ENCODE peak calls at places on chromosome 18, in eight cellular contexts. One of them, this sample, is unnamed.

GRCh38 chr18:78922856-78923255 is 56.8 kb upstream of the SALL3 start:
- DNase-seq in A673: no peak
- DNase-seq in testis: no peak
- DNase-seq in NB4: no peak
- DNase-seq in BE2C: no peak
- DNase-seq in GM13976: no peak
- DNase-seq in nephron progenitor cell: no peak
- DNase-seq in fibroblast of lung: no peak
- DNase-seq in this sample: no peak

GRCh38 chr18:12307251-12307736 is 747 bp upstream of the TUBB6 start:
- DNase-seq in A673: peak
- DNase-seq in testis: peak
- DNase-seq in NB4: peak
- DNase-seq in BE2C: no peak
- DNase-seq in GM13976: peak
- DNase-seq in nephron progenitor cell: peak
- DNase-seq in fibroblast of lung: peak
- DNase-seq in this sample: peak

GRCh38 chr18:8635087-8635486 is 25.9 kb downstream of the RAB12 start:
- DNase-seq in A673: no peak
- DNase-seq in testis: no peak
- DNase-seq in NB4: no peak
- DNase-seq in BE2C: no peak
- DNase-seq in GM13976: no peak
- DNase-seq in nephron progenitor cell: no peak
- DNase-seq in fibroblast of lung: no peak
- DNase-seq in this sample: no peak

GRCh38 chr18:38539871-38540270 is 974.3 kb upstream of the CELF4 start:
- DNase-seq in A673: no peak
- DNase-seq in testis: no peak
- DNase-seq in NB4: no peak
- DNase-seq in BE2C: no peak
- DNase-seq in GM13976: no peak
- DNase-seq in nephron progenitor cell: no peak
- DNase-seq in fibroblast of lung: no peak
- DNase-seq in this sample: no peak

GRCh38 chr18:61975526-61976326 is 82.9 kb upstream of the RNF152 start:
- DNase-seq in A673: no peak
- DNase-seq in testis: no peak
- DNase-seq in NB4: no peak
- DNase-seq in BE2C: no peak
- DNase-seq in GM13976: no peak
- DNase-seq in nephron progenitor cell: no peak
- DNase-seq in fibroblast of lung: no peak
- DNase-seq in this sample: no peak

GRCh38 chr18:5513947-5514346 is 29.9 kb downstream of the EPB41L3 start:
- DNase-seq in A673: no peak
- DNase-seq in testis: no peak
- DNase-seq in NB4: no peak
- DNase-seq in BE2C: no peak
- DNase-seq in GM13976: no peak
- DNase-seq in nephron progenitor cell: no peak
- DNase-seq in fibroblast of lung: no peak
- DNase-seq in this sample: no peak

GRCh38 chr18:46155652-46156051 is 51.5 kb downstream of the HAUS1 start:
- DNase-seq in A673: no peak
- DNase-seq in testis: no peak
- DNase-seq in NB4: no peak
- DNase-seq in BE2C: no peak
- DNase-seq in GM13976: no peak
- DNase-seq in nephron progenitor cell: no peak
- DNase-seq in fibroblast of lung: peak
- DNase-seq in this sample: no peak

GRCh38 chr18:6327485-6327884 is 87.2 kb downstream of the L3MBTL4 start:
- DNase-seq in A673: no peak
- DNase-seq in testis: no peak
- DNase-seq in NB4: no peak
- DNase-seq in BE2C: no peak
- DNase-seq in GM13976: no peak
- DNase-seq in nephron progenitor cell: no peak
- DNase-seq in fibroblast of lung: no peak
- DNase-seq in this sample: no peak

GRCh38 chr18:70671889-70672551 is 383.2 kb downstream of the SOCS6 start:
- DNase-seq in A673: no peak
- DNase-seq in testis: no peak
- DNase-seq in NB4: no peak
- DNase-seq in BE2C: no peak
- DNase-seq in GM13976: no peak
- DNase-seq in nephron progenitor cell: no peak
- DNase-seq in fibroblast of lung: no peak
- DNase-seq in this sample: no peak

GRCh38 chr18:26489881-26490280 is 58.5 kb downstream of the KCTD1 start:
- DNase-seq in A673: no peak
- DNase-seq in testis: no peak
- DNase-seq in NB4: no peak
- DNase-seq in BE2C: no peak
- DNase-seq in GM13976: no peak
- DNase-seq in nephron progenitor cell: no peak
- DNase-seq in fibroblast of lung: peak
- DNase-seq in this sample: no peak

GRCh38 chr18:32383040-32383819 is 87.5 kb downstream of the GAREM1 start:
- DNase-seq in A673: no peak
- DNase-seq in testis: no peak
- DNase-seq in NB4: no peak
- DNase-seq in BE2C: no peak
- DNase-seq in GM13976: no peak
- DNase-seq in nephron progenitor cell: no peak
- DNase-seq in fibroblast of lung: peak
- DNase-seq in this sample: no peak

GRCh38 chr18:23963443-23964185 is 50.9 kb upstream of the TTC39C start:
- DNase-seq in A673: no peak
- DNase-seq in testis: no peak
- DNase-seq in NB4: no peak
- DNase-seq in BE2C: no peak
- DNase-seq in GM13976: no peak
- DNase-seq in nephron progenitor cell: peak
- DNase-seq in fibroblast of lung: peak
- DNase-seq in this sample: no peak

GRCh38 chr18:51192026-51192425 is 5.5 kb downstream of the MEX3C start:
- DNase-seq in A673: no peak
- DNase-seq in testis: no peak
- DNase-seq in NB4: no peak
- DNase-seq in BE2C: no peak
- DNase-seq in GM13976: no peak
- DNase-seq in nephron progenitor cell: no peak
- DNase-seq in fibroblast of lung: no peak
- DNase-seq in this sample: no peak

GRCh38 chr18:3671181-3671580 is 221.2 kb downstream of the TGIF1 start:
- DNase-seq in A673: no peak
- DNase-seq in testis: no peak
- DNase-seq in NB4: no peak
- DNase-seq in BE2C: no peak
- DNase-seq in GM13976: no peak
- DNase-seq in nephron progenitor cell: no peak
- DNase-seq in fibroblast of lung: no peak
- DNase-seq in this sample: no peak

GRCh38 chr18:27604583-27604982 is 419.5 kb upstream of the CHST9 start:
- DNase-seq in A673: no peak
- DNase-seq in testis: no peak
- DNase-seq in NB4: no peak
- DNase-seq in BE2C: no peak
- DNase-seq in GM13976: no peak
- DNase-seq in nephron progenitor cell: no peak
- DNase-seq in fibroblast of lung: no peak
- DNase-seq in this sample: no peak

GRCh38 chr18:74529811-74530583 is 4.3 kb upstream of the CNDP1 start:
- DNase-seq in A673: no peak
- DNase-seq in testis: no peak
- DNase-seq in NB4: no peak
- DNase-seq in BE2C: no peak
- DNase-seq in GM13976: no peak
- DNase-seq in nephron progenitor cell: no peak
- DNase-seq in fibroblast of lung: no peak
- DNase-seq in this sample: no peak

GRCh38 chr18:24868760-24869237 is 408.4 kb downstream of the HRH4 start:
- DNase-seq in A673: no peak
- DNase-seq in testis: no peak
- DNase-seq in NB4: no peak
- DNase-seq in BE2C: no peak
- DNase-seq in GM13976: no peak
- DNase-seq in nephron progenitor cell: no peak
- DNase-seq in fibroblast of lung: peak
- DNase-seq in this sample: no peak

GRCh38 chr18:35971661-35972196 is 750 bp upstream of the RMP24 start:
- DNase-seq in A673: no peak
- DNase-seq in testis: peak
- DNase-seq in NB4: no peak
- DNase-seq in BE2C: no peak
- DNase-seq in GM13976: no peak
- DNase-seq in nephron progenitor cell: no peak
- DNase-seq in fibroblast of lung: no peak
- DNase-seq in this sample: no peak

GRCh38 chr18:79934311-79935097 is 16.9 kb downstream of the SLC66A2 start:
- DNase-seq in A673: no peak
- DNase-seq in testis: peak
- DNase-seq in NB4: peak
- DNase-seq in BE2C: no peak
- DNase-seq in GM13976: no peak
- DNase-seq in nephron progenitor cell: no peak
- DNase-seq in fibroblast of lung: no peak
- DNase-seq in this sample: no peak

GRCh38 chr18:57439617-57439975 is 4.4 kb downstream of the ONECUT2 start:
- DNase-seq in A673: no peak
- DNase-seq in testis: no peak
- DNase-seq in NB4: no peak
- DNase-seq in BE2C: no peak
- DNase-seq in GM13976: peak
- DNase-seq in nephron progenitor cell: peak
- DNase-seq in fibroblast of lung: no peak
- DNase-seq in this sample: peak

GRCh38 chr18:57437433-57437781 is 2.2 kb downstream of the ONECUT2 start:
- DNase-seq in A673: no peak
- DNase-seq in testis: no peak
- DNase-seq in NB4: no peak
- DNase-seq in BE2C: peak
- DNase-seq in GM13976: peak
- DNase-seq in nephron progenitor cell: peak
- DNase-seq in fibroblast of lung: no peak
- DNase-seq in this sample: peak

GRCh38 chr18:57437782-57438668 is 2.9 kb downstream of the ONECUT2 start:
- DNase-seq in A673: peak
- DNase-seq in testis: peak
- DNase-seq in NB4: peak
- DNase-seq in BE2C: peak
- DNase-seq in GM13976: peak
- DNase-seq in nephron progenitor cell: peak
- DNase-seq in fibroblast of lung: peak
- DNase-seq in this sample: peak

GRCh38 chr18:57439985-57440330 is 4.8 kb downstream of the ONECUT2 start:
- DNase-seq in A673: no peak
- DNase-seq in testis: no peak
- DNase-seq in NB4: no peak
- DNase-seq in BE2C: no peak
- DNase-seq in GM13976: peak
- DNase-seq in nephron progenitor cell: no peak
- DNase-seq in fibroblast of lung: no peak
- DNase-seq in this sample: peak

GRCh38 chr18:57438669-57439616 is 3.8 kb downstream of the ONECUT2 start:
- DNase-seq in A673: no peak
- DNase-seq in testis: no peak
- DNase-seq in NB4: peak
- DNase-seq in BE2C: no peak
- DNase-seq in GM13976: peak
- DNase-seq in nephron progenitor cell: no peak
- DNase-seq in fibroblast of lung: no peak
- DNase-seq in this sample: peak
- TF ChIP-seq CTCF in A673: peak
- TF ChIP-seq CTCF in testis: no peak
- TF ChIP-seq CTCF in NB4: peak
- TF ChIP-seq CTCF in BE2C: peak
- TF ChIP-seq CTCF in GM13976: no peak
- TF ChIP-seq CTCF in nephron progenitor cell: no peak
- TF ChIP-seq CTCF in fibroblast of lung: no peak
- TF ChIP-seq CTCF in this sample: no peak

GRCh38 chr18:63443820-63444219 is 21.5 kb upstream of the VPS4B start:
- DNase-seq in A673: no peak
- DNase-seq in testis: no peak
- DNase-seq in NB4: no peak
- DNase-seq in BE2C: no peak
- DNase-seq in GM13976: no peak
- DNase-seq in nephron progenitor cell: no peak
- DNase-seq in fibroblast of lung: no peak
- DNase-seq in this sample: no peak
- TF ChIP-seq CTCF in A673: no peak
- TF ChIP-seq CTCF in testis: no peak
- TF ChIP-seq CTCF in NB4: no peak
- TF ChIP-seq CTCF in BE2C: no peak
- TF ChIP-seq CTCF in GM13976: no peak
- TF ChIP-seq CTCF in nephron progenitor cell: no peak
- TF ChIP-seq CTCF in fibroblast of lung: no peak
- TF ChIP-seq CTCF in this sample: no peak

DNA sequence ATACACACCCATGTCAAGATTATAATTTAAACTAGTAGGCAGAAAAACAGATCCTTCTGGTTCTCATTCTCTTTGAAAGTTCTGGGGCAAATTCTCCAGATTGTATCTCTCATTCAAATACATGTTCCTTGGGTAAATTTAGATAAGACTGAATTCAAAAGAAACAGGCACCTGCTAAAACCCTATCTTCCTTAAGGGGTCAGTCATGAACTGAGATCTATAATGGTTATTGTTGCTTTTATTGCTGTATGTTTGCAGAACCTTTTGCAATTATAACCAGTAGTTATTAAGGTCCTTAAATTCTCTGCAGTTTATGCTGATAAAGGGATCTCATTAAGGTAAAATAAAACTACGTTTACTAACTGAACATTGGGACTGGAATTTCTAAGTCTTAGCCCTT is 83.5 kb downstream of the MYO5B start:
- DNase-seq in A673: no peak
- DNase-seq in testis: no peak
- DNase-seq in NB4: no peak
- DNase-seq in BE2C: no peak
- DNase-seq in GM13976: no peak
- DNase-seq in nephron progenitor cell: no peak
- DNase-seq in fibroblast of lung: no peak
- DNase-seq in this sample: no peak
- TF ChIP-seq CTCF in A673: no peak
- TF ChIP-seq CTCF in testis: no peak
- TF ChIP-seq CTCF in NB4: no peak
- TF ChIP-seq CTCF in BE2C: no peak
- TF ChIP-seq CTCF in GM13976: no peak
- TF ChIP-seq CTCF in nephron progenitor cell: no peak
- TF ChIP-seq CTCF in fibroblast of lung: no peak
- TF ChIP-seq CTCF in this sample: no peak

DNA sequence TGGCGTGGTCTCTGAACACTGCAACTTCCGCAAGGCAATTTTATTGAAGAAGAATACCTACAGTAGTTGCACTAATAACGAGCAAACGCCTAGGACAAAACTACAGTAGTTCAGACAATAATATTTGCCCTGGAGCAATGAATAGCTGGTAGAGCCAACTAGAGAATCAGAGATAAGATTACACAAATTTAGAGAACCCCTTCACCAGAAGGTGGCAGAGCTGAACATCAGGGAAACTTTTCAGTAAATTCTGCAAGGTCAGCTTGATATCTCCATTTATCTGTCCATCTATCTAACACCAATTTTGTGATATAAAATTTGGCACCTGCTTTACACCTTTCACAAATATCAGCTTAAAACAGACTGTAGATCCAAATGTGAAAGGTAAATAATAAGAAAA is 43.8 kb downstream of the CDH19 start:
- DNase-seq in A673: peak
- DNase-seq in testis: peak
- DNase-seq in NB4: peak
- DNase-seq in BE2C: peak
- DNase-seq in GM13976: no peak
- DNase-seq in nephron progenitor cell: no peak
- DNase-seq in fibroblast of lung: peak
- DNase-seq in this sample: no peak
- TF ChIP-seq CTCF in A673: peak
- TF ChIP-seq CTCF in testis: no peak
- TF ChIP-seq CTCF in NB4: peak
- TF ChIP-seq CTCF in BE2C: peak
- TF ChIP-seq CTCF in GM13976: no peak
- TF ChIP-seq CTCF in nephron progenitor cell: peak
- TF ChIP-seq CTCF in fibroblast of lung: peak
- TF ChIP-seq CTCF in this sample: peak

This sample was measured in glutamatergic neuron.